ENCODE peak calls at places on chromosomes 16 and 17, in eight cellular contexts. Y, D, V, M, X, T, O and A are unnamed samples.

GRCh38 chr16:27304102-27304501 is 9.7 kb upstream of the IL4R start:
- DNase-seq in V (no peak), M (no peak), Y (no peak), D (no peak), T (no peak), O (no peak), X (no peak), A (no peak)

GRCh38 chr16:11556945-11557720 is 29.6 kb downstream of the LITAF start:
- DNase-seq in X (no peak), T (no peak), M (no peak), D (no peak), O (no peak), Y (no peak), V (no peak), A (no peak)

GRCh38 chr17:8623591-8623990 is 6.9 kb downstream of the MYH10 start:
- DNase-seq in V (peak), O (no peak), Y (no peak), X (no peak), M (no peak), D (no peak), T (no peak), A (no peak)

GRCh38 chr16:81401035-81401950 is 43.3 kb upstream of the CMIP start:
- DNase-seq in M (no peak), T (no peak), O (no peak), X (peak), D (no peak), V (peak), Y (no peak), A (no peak)

GRCh38 chr16:48125888-48126287 is 29.9 kb downstream of the ABCC12 start:
- DNase-seq in V (no peak), M (no peak), O (no peak), D (no peak), Y (no peak), X (no peak), T (no peak), A (no peak)

GRCh38 chr16:55253987-55254386 is 70.0 kb upstream of the IRX6 start:
- DNase-seq in T (no peak), X (no peak), O (no peak), Y (no peak), V (no peak), D (no peak), M (no peak), A (no peak)

GRCh38 chr16:2498085-2498484 is 15.7 kb upstream of the ATP6V0C start:
- DNase-seq in Y (no peak), M (no peak), V (no peak), T (no peak), X (no peak), O (no peak), D (no peak), A (no peak)

GRCh38 chr17:17304521-17304985 is 1.4 kb downstream of the NT5M start:
- DNase-seq in D (peak), O (no peak), V (no peak), X (no peak), T (no peak), Y (no peak), M (no peak), A (no peak)

GRCh38 chr17:81715872-81716673 is 4.0 kb downstream of the SLC25A10 start:
- DNase-seq in V (no peak), D (no peak), X (no peak), O (no peak), T (no peak), Y (no peak), M (no peak), A (no peak)

GRCh38 chr16:67718668-67719047 is 458 bp downstream of the GFOD2 start:
- DNase-seq in X (no peak), M (no peak), O (no peak), Y (peak), V (no peak), D (peak), T (no peak), A (no peak)

GRCh38 chr17:46851029-46851741 is at the start of gene WNT9B:
- DNase-seq in M (no peak), Y (peak), V (no peak), D (no peak), T (no peak), O (no peak), X (peak), A (no peak)

GRCh38 chr16:85523602-85524364 is 89.3 kb upstream of the GSE1 start:
- DNase-seq in D (no peak), M (no peak), Y (no peak), V (peak), X (no peak), T (no peak), O (no peak), A (no peak)

GRCh38 chr17:10247806-10248334 is 49.5 kb upstream of the GAS7 start:
- DNase-seq in V (no peak), O (no peak), M (no peak), T (no peak), D (no peak), X (no peak), Y (no peak), A (no peak)

GRCh38 chr17:47981462-47981861 is 10.5 kb downstream of the CDK5RAP3 start:
- DNase-seq in V (no peak), Y (no peak), X (no peak), M (no peak), T (no peak), D (no peak), O (no peak), A (no peak)

GRCh38 chr16:56408379-56409098 is 16.8 kb downstream of the AMFR start:
- DNase-seq in Y (peak), O (no peak), D (no peak), V (no peak), M (no peak), T (no peak), X (peak), A (no peak)
- TF ChIP-seq CTCF in Y (no peak), O (no peak), D (no peak), V (no peak), M (no peak), T (no peak), X (no peak), A (no peak)

GRCh38 chr16:50340578-50340977 is 28.2 kb downstream of the BRD7 start:
- DNase-seq in X (no peak), V (no peak), M (no peak), Y (no peak), D (no peak), O (no peak), T (no peak), A (no peak)
- TF ChIP-seq CTCF in X (no peak), V (no peak), M (no peak), Y (no peak), D (no peak), O (no peak), T (no peak), A (no peak)

GRCh38 chr16:88591577-88592021 is 21.4 kb downstream of the ZC3H18 start:
- DNase-seq in T (no peak), V (peak), D (peak), Y (no peak), O (no peak), M (no peak), X (no peak), A (no peak)
- TF ChIP-seq CTCF in T (no peak), V (no peak), D (no peak), Y (no peak), O (no peak), M (no peak), X (no peak), A (no peak)

GRCh38 chr17:55825213-55825612 is 74.4 kb downstream of the PCTP start:
- DNase-seq in X (peak), O (no peak), M (no peak), T (no peak), Y (no peak), V (no peak), D (no peak), A (no peak)
- TF ChIP-seq CTCF in X (peak), O (no peak), M (no peak), T (no peak), Y (no peak), V (peak), D (peak), A (peak)

GRCh38 chr17:36151891-36152638 is 24.4 kb downstream of the TBC1D3B start:
- DNase-seq in O (no peak), D (no peak), V (no peak), M (no peak), X (no peak), T (no peak), Y (no peak), A (no peak)

GRCh38 chr17:36148559-36149295 is 27.7 kb downstream of the TBC1D3B start:
- DNase-seq in X (peak), Y (peak), T (peak), V (peak), O (peak), M (peak), D (peak), A (peak)

GRCh38 chr17:36147601-36148000 is 28.8 kb downstream of the TBC1D3B start:
- DNase-seq in O (no peak), M (no peak), V (no peak), T (no peak), X (no peak), D (no peak), Y (no peak), A (no peak)

GRCh38 chr17:36152639-36153120 is 23.8 kb downstream of the TBC1D3B start:
- DNase-seq in T (no peak), O (no peak), V (peak), Y (no peak), M (no peak), D (no peak), X (peak), A (no peak)

GRCh38 chr17:36149296-36149820 is 27.1 kb downstream of the TBC1D3B start:
- DNase-seq in X (peak), D (no peak), O (no peak), T (no peak), Y (no peak), M (no peak), V (peak), A (no peak)
- TF ChIP-seq CTCF in X (no peak), D (peak), O (peak), T (no peak), Y (no peak), M (no peak), V (no peak), A (no peak)

GRCh38 chr16:86869288-86870022 is 291.1 kb downstream of the FOXL1 start:
- DNase-seq in D (no peak), V (no peak), O (no peak), X (no peak), Y (no peak), T (no peak), M (no peak), A (no peak)
- TF ChIP-seq CTCF in D (no peak), V (no peak), O (no peak), X (no peak), Y (no peak), T (no peak), M (no peak), A (no peak)

GRCh38 chr17:20225162-20226115 is 216.3 kb downstream of the SPECC1 start:
- DNase-seq in D (no peak), X (peak), T (no peak), M (no peak), V (no peak), Y (no peak), O (no peak), A (no peak)
- TF ChIP-seq CTCF in D (no peak), X (peak), T (no peak), M (no peak), V (no peak), Y (no peak), O (no peak), A (no peak)

GRCh38 chr16:63689068-63689467 is 1432.8 kb downstream of the CDH11 start:
- DNase-seq in Y (no peak), M (no peak), O (no peak), V (peak), T (no peak), X (no peak), D (no peak), A (no peak)

GRCh38 chr16:63684116-63684515 is 1437.7 kb downstream of the CDH11 start:
- DNase-seq in Y (no peak), V (no peak), T (no peak), D (no peak), X (no peak), O (no peak), M (no peak), A (no peak)

GRCh38 chr16:63682844-63683243 is 1439.0 kb downstream of the CDH11 start:
- DNase-seq in X (no peak), O (no peak), D (no peak), T (no peak), Y (no peak), M (no peak), V (no peak), A (no peak)

GRCh38 chr16:63690267-63690666 is 1431.6 kb downstream of the CDH11 start:
- DNase-seq in O (no peak), V (no peak), D (no peak), X (no peak), Y (no peak), T (no peak), M (no peak), A (no peak)

DNA sequence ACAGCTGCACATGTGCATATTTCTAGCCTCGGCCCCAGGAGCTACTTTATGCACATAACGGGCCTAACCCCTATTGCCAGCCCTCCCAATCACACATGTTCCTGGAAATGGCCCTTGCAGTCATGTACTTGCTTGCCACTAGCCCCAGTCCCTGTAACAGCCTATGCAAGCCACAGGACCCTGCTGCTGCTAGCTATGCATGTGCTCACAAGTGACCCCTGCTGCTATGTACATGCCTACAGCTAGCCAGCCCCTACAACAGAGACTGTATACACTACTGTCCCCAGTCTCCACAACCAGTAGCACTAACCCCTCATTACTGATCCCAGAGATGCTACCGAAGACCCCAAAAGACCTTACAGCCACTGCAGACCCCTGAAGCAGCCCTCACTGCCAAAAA is 1437.2 kb downstream of the CDH11 start:
- DNase-seq in Y (no peak), O (no peak), X (no peak), T (no peak), V (no peak), D (no peak), M (no peak), A (no peak)
- TF ChIP-seq CTCF in Y (no peak), O (no peak), X (no peak), T (no peak), V (no peak), D (no peak), M (no peak), A (no peak)

GRCh38 chr16:1331712-1332617 is 1.5 kb upstream of the BAIAP3 start:
- DNase-seq in D (peak), M (no peak), X (peak), Y (peak), V (peak), O (no peak), T (peak), A (no peak)
- TF ChIP-seq CTCF in D (no peak), M (no peak), X (no peak), Y (no peak), V (no peak), O (no peak), T (no peak), A (no peak)

DNA sequence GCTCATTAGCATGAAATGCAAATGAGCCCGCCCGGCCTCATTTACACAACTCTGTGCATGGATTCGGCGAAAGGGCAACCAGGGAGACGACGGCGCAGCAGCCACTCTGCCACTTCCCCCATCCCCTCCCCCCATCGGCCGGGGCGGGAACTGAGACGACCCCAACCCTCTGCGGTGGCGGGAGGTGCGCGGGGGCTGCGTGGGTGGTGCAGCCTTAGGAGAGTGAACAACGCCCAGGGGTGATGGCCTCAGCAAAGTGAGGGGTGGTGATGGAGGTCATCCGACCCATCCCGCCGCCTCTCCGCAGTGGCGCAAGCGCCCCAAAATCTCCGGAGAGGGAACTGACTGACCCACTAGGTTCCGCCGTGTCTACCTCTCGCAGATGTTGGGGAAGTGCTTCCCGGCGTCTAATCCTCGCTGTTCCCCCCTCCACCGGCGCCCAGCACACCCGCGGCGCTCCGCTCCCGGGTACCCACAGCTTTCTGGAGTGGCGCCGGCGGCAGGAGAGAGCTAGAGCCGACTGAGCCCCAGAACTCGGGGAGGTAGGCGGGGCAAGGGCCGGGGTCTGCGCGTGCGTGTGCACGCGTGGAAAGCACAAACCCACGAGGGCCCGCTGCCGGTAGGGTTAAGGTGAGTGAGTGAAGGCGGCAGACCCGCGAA is 1.4 kb upstream of the CACNA1G start:
- DNase-seq in X (no peak), M (no peak), V (no peak), T (no peak), O (no peak), Y (peak), D (peak), A (no peak)
- TF ChIP-seq CTCF in X (no peak), M (no peak), V (no peak), T (no peak), O (no peak), Y (no peak), D (no peak), A (no peak)